ENCODE peak calls at places on chromosomes 6 and 20, in nine cellular contexts. J is lower lobe of right lung, E is lung, O is fibroblast of mammary gland, U is PC-9, K is foreskin fibroblast, I is adrenal gland, Z is neural crest cell, D is fibroblast of the aortic adventitia. F is an unnamed sample.

GRCh38 chr6:105974981-105975380 is 111.2 kb upstream of the PRDM1 start:
- DNase-seq in J (no peak), E (no peak), O (no peak), U (no peak), K (no peak), I (no peak), Z (no peak), D (no peak), F (no peak)

GRCh38 chr20:49846206-49846807 is 33.7 kb downstream of the SLC9A8 start:
- DNase-seq in J (no peak), E (peak), O (peak), U (peak), K (peak), I (peak), Z (peak), D (peak), F (peak)

GRCh38 chr6:134937426-134937825 is 12.5 kb downstream of the ALDH8A1 start:
- DNase-seq in J (no peak), E (no peak), O (peak), U (no peak), K (no peak), I (no peak), Z (no peak), D (no peak), F (no peak)

GRCh38 chr6:145086197-145086596 is 649.1 kb downstream of the EPM2A start:
- DNase-seq in J (no peak), E (no peak), O (peak), U (peak), K (no peak), I (no peak), Z (no peak), D (peak), F (peak)

GRCh38 chr6:142893088-142893487 is 51.9 kb downstream of the HIVEP2 start:
- DNase-seq in J (no peak), E (no peak), O (peak), U (no peak), K (peak), I (no peak), Z (no peak), D (peak), F (peak)

GRCh38 chr20:46074006-46074405 is 15.8 kb downstream of the NCOA5 start:
- DNase-seq in J (no peak), E (no peak), O (no peak), U (no peak), K (no peak), I (no peak), Z (no peak), D (no peak), F (no peak)

GRCh38 chr20:22489614-22490286 is 94.6 kb downstream of the FOXA2 start:
- DNase-seq in J (no peak), E (no peak), O (no peak), U (no peak), K (no peak), I (no peak), Z (no peak), D (no peak), F (no peak)

GRCh38 chr6:36623547-36624459 is 29.6 kb downstream of the SRSF3 start:
- DNase-seq in J (peak), E (peak), O (peak), U (peak), K (peak), I (peak), Z (peak), D (peak), F (peak)

GRCh38 chr20:34512955-34513419 is 3.2 kb upstream of the DYNLRB1 start:
- DNase-seq in J (no peak), E (no peak), O (no peak), U (no peak), K (no peak), I (no peak), Z (no peak), D (no peak), F (peak)

GRCh38 chr20:51372176-51372803 is 170.2 kb downstream of the NFATC2 start:
- DNase-seq in J (peak), E (peak), O (peak), U (peak), K (peak), I (peak), Z (peak), D (peak), F (peak)

GRCh38 chr6:90653750-90654149 is 66.9 kb upstream of the MAP3K7 start:
- DNase-seq in J (no peak), E (no peak), O (no peak), U (no peak), K (no peak), I (no peak), Z (no peak), D (no peak), F (no peak)

GRCh38 chr6:25942561-25943147 is 12.2 kb upstream of the SLC17A2 start:
- DNase-seq in J (no peak), E (no peak), O (peak), U (no peak), K (peak), I (no peak), Z (no peak), D (peak), F (peak)

GRCh38 chr6:125714431-125715090 is 34.9 kb upstream of the HEY2 start:
- DNase-seq in J (no peak), E (no peak), O (no peak), U (no peak), K (no peak), I (no peak), Z (no peak), D (no peak), F (no peak)

GRCh38 chr20:53918010-53918311 is 152.4 kb downstream of the BCAS1 start:
- DNase-seq in J (no peak), E (no peak), O (no peak), U (no peak), K (no peak), I (no peak), Z (no peak), D (no peak), F (no peak)

GRCh38 chr6:111038534-111039252 is 48.6 kb upstream of the SLC16A10 start:
- DNase-seq in J (no peak), E (no peak), O (no peak), U (no peak), K (no peak), I (no peak), Z (no peak), D (no peak), F (no peak)

GRCh38 chr6:69735029-69735428 is 61.8 kb downstream of the LMBRD1 start:
- DNase-seq in J (no peak), E (no peak), O (no peak), U (no peak), K (no peak), I (no peak), Z (no peak), D (no peak), F (no peak)

GRCh38 chr6:130500693-130501092 is 134.9 kb downstream of the TMEM200A start:
- DNase-seq in J (no peak), E (no peak), O (peak), U (peak), K (peak), I (no peak), Z (no peak), D (peak), F (peak)

GRCh38 chr6:110491644-110492317 is 15.4 kb upstream of the SLC22A16 start:
- DNase-seq in J (no peak), E (no peak), O (peak), U (peak), K (peak), I (no peak), Z (no peak), D (peak), F (peak)

GRCh38 chr6:21142716-21143115 is 450.8 kb upstream of the SOX4 start:
- DNase-seq in J (no peak), E (no peak), O (no peak), U (no peak), K (no peak), I (no peak), Z (no peak), D (no peak), F (no peak)

GRCh38 chr6:1995521-1996110 is 249.8 kb downstream of the GMDS start:
- DNase-seq in J (no peak), E (no peak), O (peak), U (no peak), K (no peak), I (no peak), Z (no peak), D (peak), F (no peak)

GRCh38 chr6:117908246-117909107 is 1.4 kb downstream of the SLC35F1 start:
- DNase-seq in J (no peak), E (no peak), O (no peak), U (no peak), K (no peak), I (no peak), Z (peak), D (no peak), F (no peak)

GRCh38 chr6:117907600-117908245 is 659 bp downstream of the SLC35F1 start:
- DNase-seq in J (peak), E (no peak), O (no peak), U (no peak), K (no peak), I (peak), Z (peak), D (no peak), F (no peak)

GRCh38 chr6:117909638-117910037 is 2.6 kb downstream of the SLC35F1 start:
- DNase-seq in J (no peak), E (no peak), O (no peak), U (no peak), K (no peak), I (no peak), Z (no peak), D (no peak), F (no peak)

GRCh38 chr6:117906454-117906904 is 585 bp upstream of the SLC35F1 start:
- DNase-seq in J (no peak), E (no peak), O (no peak), U (no peak), K (no peak), I (no peak), Z (no peak), D (no peak), F (no peak)

DNA sequence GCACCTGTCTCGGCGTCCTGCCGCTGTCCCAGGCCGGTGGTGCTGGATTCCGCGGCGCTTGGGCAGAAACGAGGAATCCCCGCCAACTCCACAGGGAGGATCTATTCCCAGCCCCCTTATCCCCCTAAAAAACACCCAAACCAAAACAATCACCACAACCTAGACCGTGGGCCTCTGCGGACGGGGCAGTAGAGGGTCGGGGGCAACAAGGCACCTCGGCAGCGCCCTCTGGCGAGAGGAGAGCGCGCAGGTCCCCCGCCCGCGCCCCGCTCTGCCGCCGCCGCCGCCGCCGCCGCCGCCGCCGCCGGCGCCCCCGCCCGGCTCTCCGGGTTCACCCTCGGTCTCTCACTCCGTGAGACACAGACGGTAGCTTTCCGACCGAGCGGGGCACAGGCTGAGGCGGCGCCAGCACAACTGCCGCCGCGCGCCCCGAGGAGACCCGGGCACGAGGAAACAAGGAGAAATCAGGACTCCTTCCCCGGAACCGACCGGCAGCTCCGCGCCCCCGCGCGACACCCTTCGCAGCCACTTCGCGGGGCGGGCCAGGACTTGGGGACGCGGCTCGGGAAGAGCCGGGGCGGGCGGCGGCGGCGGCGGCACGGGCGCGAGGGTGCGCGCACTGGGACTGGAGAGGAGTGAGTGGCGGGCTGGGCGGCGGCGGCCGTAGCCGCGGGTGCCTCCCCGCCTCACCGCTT is at the start of gene SLC35F1:
- DNase-seq in J (peak), E (peak), O (no peak), U (no peak), K (no peak), I (peak), Z (peak), D (peak), F (peak)
- TF ChIP-seq CTCF in J (no peak), E (no peak), O (peak), U (no peak), K (peak), I (peak), Z (peak), D (peak), F (peak)

GRCh38 chr6:57190140-57190539 is 18.0 kb downstream of the BAG2 start:
- DNase-seq in J (no peak), E (no peak), O (peak), U (no peak), K (peak), I (no peak), Z (no peak), D (peak), F (peak)
- TF ChIP-seq CTCF in J (peak), E (no peak), O (peak), U (peak), K (peak), I (no peak), Z (peak), D (peak), F (peak)

GRCh38 chr6:41408982-41409381 is 73.6 kb downstream of the NCR2 start:
- DNase-seq in J (no peak), E (no peak), O (no peak), U (no peak), K (no peak), I (no peak), Z (no peak), D (no peak), F (no peak)

GRCh38 chr6:41408576-41408975 is 73.2 kb downstream of the NCR2 start:
- DNase-seq in J (no peak), E (no peak), O (no peak), U (no peak), K (no peak), I (no peak), Z (no peak), D (no peak), F (no peak)

GRCh38 chr6:41405941-41406340 is 70.5 kb downstream of the NCR2 start:
- DNase-seq in J (no peak), E (no peak), O (no peak), U (no peak), K (no peak), I (no peak), Z (no peak), D (no peak), F (no peak)

GRCh38 chr6:41409489-41409888 is 74.1 kb downstream of the NCR2 start:
- DNase-seq in J (no peak), E (no peak), O (no peak), U (no peak), K (no peak), I (no peak), Z (no peak), D (no peak), F (no peak)

DNA sequence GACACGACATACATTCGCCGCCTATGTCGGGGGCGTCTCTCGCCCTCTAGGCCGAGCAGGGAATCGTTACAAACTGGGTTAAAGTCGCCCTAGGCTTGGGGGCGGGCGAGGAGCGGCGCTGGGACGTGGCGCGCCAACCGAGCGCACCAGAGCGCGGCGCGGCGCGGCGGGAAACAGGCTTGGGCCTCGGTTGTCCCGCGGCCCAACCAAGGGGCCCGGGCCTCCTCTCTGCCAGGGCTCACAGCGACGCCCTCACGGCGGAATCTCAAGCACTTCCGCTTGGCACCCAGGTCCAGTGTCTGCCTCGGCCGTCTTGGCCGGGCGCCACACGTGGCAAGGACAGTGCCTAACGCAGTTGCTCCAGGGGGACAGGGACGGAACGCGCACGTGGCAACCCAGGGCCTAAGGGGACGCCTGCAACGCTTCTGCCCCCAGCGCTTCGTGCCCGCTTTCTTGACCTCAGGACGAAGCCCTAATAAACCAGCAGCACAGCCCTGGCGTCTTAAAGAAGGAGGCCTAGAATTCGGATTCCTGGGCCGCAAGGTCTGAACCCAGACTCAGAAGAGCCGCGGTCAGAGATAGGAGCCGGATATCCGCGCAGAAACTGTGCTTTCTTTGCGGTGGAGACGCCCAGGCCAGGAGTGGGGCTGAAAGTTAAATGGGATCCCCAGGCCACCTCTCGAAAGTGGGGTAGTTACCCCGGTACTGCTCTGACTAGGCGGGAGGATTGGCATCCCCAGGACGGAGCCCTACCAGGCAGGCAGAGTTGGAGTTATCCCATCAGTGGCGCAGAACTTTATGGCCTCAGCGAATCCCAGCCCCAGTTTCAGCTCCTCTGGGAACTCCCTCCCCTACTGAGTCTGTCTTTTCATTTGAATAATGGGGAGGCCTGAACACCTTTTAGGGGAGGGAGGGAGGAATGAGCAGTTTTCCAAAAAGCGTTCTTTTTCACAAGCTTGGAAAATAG is 71.7 kb downstream of the NCR2 start:
- DNase-seq in J (peak), E (peak), O (no peak), U (no peak), K (no peak), I (no peak), Z (no peak), D (no peak), F (no peak)
- TF ChIP-seq CTCF in J (no peak), E (no peak), O (no peak), U (no peak), K (no peak), I (no peak), Z (no peak), D (no peak), F (no peak)

GRCh38 chr20:62412194-62413024 is 5.3 kb upstream of the CABLES2 start:
- DNase-seq in J (no peak), E (no peak), O (no peak), U (no peak), K (no peak), I (no peak), Z (no peak), D (no peak), F (no peak)

GRCh38 chr20:62411479-62412193 is 4.6 kb upstream of the CABLES2 start:
- DNase-seq in J (no peak), E (no peak), O (no peak), U (no peak), K (no peak), I (no peak), Z (no peak), D (no peak), F (no peak)

GRCh38 chr20:62413025-62413580 is 6.0 kb upstream of the CABLES2 start:
- DNase-seq in J (no peak), E (no peak), O (no peak), U (no peak), K (no peak), I (no peak), Z (no peak), D (no peak), F (no peak)

GRCh38 chr20:62415354-62416111 is 8.4 kb upstream of the CABLES2 start:
- DNase-seq in J (no peak), E (no peak), O (no peak), U (no peak), K (no peak), I (no peak), Z (no peak), D (no peak), F (no peak)

GRCh38 chr20:62413896-62414481 is 6.9 kb upstream of the CABLES2 start:
- DNase-seq in J (no peak), E (no peak), O (no peak), U (no peak), K (no peak), I (no peak), Z (no peak), D (no peak), F (no peak)
- TF ChIP-seq CTCF in J (no peak), E (no peak), O (no peak), U (peak), K (no peak), I (no peak), Z (peak), D (no peak), F (no peak)

DNA sequence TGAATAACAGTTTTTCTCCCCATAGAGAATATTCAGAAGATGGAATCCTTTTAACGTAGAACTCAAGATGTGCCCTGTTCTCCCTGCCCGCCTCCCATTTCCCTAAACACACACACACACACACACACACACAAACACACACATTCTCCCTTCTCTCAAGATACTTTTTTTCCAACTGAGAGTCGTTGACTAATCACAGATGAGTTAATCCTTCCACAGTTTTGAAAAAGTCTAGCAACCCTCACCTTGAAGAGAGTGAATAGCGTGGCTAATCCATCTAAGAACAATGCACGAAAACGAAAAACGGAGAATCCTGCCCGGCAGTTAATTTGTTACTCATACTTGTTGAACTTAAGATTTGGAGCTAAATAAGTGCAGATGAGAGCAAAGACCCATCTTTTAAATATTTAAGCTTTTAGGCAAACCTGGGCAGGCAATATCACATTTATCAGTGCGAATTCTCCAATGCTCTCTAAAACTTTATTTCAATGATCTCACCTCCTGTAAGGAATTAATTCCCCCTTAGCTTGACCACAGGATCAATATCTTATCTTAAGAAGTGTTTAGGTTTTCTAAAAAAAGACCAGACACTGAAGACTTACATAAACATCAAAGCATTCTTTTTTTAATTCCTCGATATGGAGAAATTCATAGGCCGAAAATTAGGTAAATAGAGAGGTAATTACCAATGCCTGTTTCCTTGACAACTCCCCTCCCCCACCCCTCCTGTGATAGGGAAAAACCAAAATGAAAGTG is 1.1 kb downstream of the AGPAT4 start:
- DNase-seq in J (no peak), E (no peak), O (peak), U (no peak), K (peak), I (no peak), Z (no peak), D (peak), F (peak)
- TF ChIP-seq CTCF in J (no peak), E (no peak), O (no peak), U (no peak), K (no peak), I (no peak), Z (no peak), D (no peak), F (no peak)

DNA sequence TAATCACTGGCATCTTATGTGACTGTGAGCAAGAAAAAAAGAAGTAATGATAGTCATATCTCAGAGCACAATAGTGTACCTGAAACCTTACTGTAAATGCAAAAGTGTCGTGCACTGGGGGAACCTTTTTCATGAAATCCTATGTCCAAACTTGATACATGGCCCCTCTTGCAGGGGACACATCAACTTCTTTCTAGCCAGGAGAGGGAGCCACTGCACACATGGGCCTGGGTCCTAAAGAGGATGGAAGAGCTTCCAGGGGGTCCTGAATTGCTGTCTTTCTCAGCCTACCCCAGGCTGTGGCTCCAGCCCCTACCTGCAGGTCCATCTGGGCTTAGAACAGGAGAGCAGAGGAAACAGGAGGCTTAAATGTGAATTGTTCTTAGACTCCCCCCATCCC is 165.7 kb downstream of the SOD2 start:
- DNase-seq in J (no peak), E (no peak), O (no peak), U (no peak), K (no peak), I (no peak), Z (no peak), D (no peak), F (no peak)
- TF ChIP-seq CTCF in J (no peak), E (no peak), O (no peak), U (no peak), K (no peak), I (no peak), Z (no peak), D (no peak), F (no peak)

F was measured in fibroblast of pulmonary artery.